ENCODE peak calls at places on chromosomes 12 and 14, in five cellular contexts. U is left ventricle myocardium inferior, C is right lobe of liver, J is sigmoid colon, A is HepG2. R is an unnamed sample.
A peak's percentile ranks its signal among the peaks of the same experiment; 100 is the strongest.

GRCh38 chr12:123991402-123991951 is 18.5 kb downstream of the ZNF664 start:
- DNase-seq in U (no peak), C (no peak), J (no peak), A (no peak), R (no peak)

GRCh38 chr14:59564356-59564755 is 12.3 kb downstream of the CCDC175 start:
- DNase-seq in U (no peak), C (no peak), J (no peak), A (no peak), R (no peak)

GRCh38 chr12:107929436-107929835 is 154.9 kb downstream of the ASCL4 start:
- DNase-seq in U (no peak), C (no peak), J (no peak), A (peak; percentile 35), R (no peak)

GRCh38 chr14:52551696-52552062 is 626 bp downstream of the TXNDC16 start:
- DNase-seq in U (no peak), C (no peak), J (no peak), A (peak; percentile 32), R (no peak)

GRCh38 chr12:80872053-80872452 is 65.7 kb downstream of the LIN7A start:
- DNase-seq in U (no peak), C (no peak), J (no peak), A (no peak), R (no peak)

GRCh38 chr14:34711169-34711568 is 3.2 kb downstream of the CFL2 start:
- DNase-seq in U (no peak), C (no peak), J (no peak), A (no peak), R (no peak)

GRCh38 chr12:42481368-42481767 is 108.2 kb downstream of the PRICKLE1 start:
- DNase-seq in U (no peak), C (no peak), J (no peak), A (no peak), R (no peak)

GRCh38 chr12:124778411-124778810 is 85.3 kb downstream of the SCARB1 start:
- DNase-seq in U (no peak), C (no peak), J (no peak), A (no peak), R (no peak)

GRCh38 chr12:121894633-121895032 is 6.0 kb downstream of the PSMD9 start:
- DNase-seq in U (no peak), C (no peak), J (peak; percentile 69), A (peak; percentile 78), R (peak; percentile 57)

GRCh38 chr14:50719911-50720759 is 52.0 kb upstream of the SAV1 start:
- DNase-seq in U (no peak), C (no peak), J (no peak), A (no peak), R (no peak)
- H3K4me3 ChIP-seq in U (no peak overlapping the region), C (no peak overlapping the region), J (no peak overlapping the region), A (no peak overlapping the region), R (no peak overlapping the region)

DNA sequence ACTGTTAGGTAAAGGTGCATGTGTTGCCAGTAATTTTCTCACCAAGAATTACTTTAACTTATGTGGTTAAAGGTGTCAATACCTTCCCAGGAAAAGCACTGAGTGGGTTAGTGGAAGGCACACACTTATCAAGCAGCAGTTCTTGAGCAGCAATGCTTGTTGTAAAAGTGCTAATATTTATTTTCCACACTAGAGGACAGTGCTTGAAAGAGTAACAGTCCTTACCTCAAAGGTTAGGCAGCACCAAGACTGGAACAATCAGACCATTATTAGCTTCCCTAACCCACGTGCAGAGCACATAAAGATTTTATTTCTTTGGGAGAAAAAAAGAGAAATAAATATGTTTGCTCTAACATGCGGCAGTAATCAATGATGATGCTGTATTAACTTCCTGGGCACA is 48.8 kb upstream of the KRR1 start:
- DNase-seq in U (no peak), C (no peak), J (no peak), A (peak; percentile 68), R (peak; percentile 39)
- TF ChIP-seq CTCF in U (peak; percentile 54), C (peak; percentile 41), J (no peak), A (peak; percentile 83), R (peak; percentile 55)

DNA sequence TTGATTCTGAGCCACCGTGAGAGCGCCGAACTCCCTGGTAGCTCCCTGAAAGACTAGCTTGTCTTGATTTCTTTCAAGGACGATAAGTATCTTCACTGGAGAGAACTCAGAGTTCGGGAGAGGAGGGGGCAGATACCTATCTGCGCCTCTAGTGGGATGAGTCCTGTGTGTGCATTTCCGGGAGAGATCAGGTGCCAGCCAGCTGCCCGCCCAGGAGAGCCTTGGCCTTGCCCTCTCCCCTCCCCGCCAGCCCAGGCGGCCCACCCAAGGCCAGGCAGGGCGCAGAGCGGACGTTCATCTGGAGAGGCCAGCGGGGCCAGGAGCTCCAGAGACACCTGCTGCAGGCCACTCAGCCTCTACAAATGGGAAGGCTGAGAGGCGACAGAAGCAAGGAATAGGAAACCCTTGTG is 1.0 kb downstream of the CD9 start:
- DNase-seq in U (no peak), C (peak; percentile 60), J (peak; percentile 80), A (no peak), R (no peak)
- H3K4me3 ChIP-seq in U (peak overlapping the region; percentile 82), C (peak overlapping the region; percentile 65), J (peak overlapping the region; percentile 100), A (peak overlapping the region; percentile 71), R (peak overlapping the region; percentile 73)

GRCh38 chr12:69583203-69583602 is 2.1 kb upstream of the CCT2 start:
- DNase-seq in U (no peak), C (no peak), J (no peak), A (peak; percentile 24), R (no peak)
- TF ChIP-seq CTCF in U (no peak), C (no peak), J (no peak), A (peak; percentile 32), R (peak; percentile 19)

R was measured in retinal pigment epithelial cell.